ENCODE peak calls at places on chromosomes 12 and 14, in six cellular contexts. One of them, this sample, is unnamed. For H3K4me1, the result is how much of the 10 kb centered on the place peaks cover.

GRCh38 chr14:33714527-33715222 is 236.2 kb downstream of the EGLN3 start:
- DNase-seq in tibial nerve: no peak
- DNase-seq in A549: no peak
- DNase-seq in suprapubic skin: no peak
- DNase-seq in H1: no peak
- DNase-seq in upper lobe of left lung: no peak
- DNase-seq in this sample: no peak

GRCh38 chr12:51434305-51434704 is 9.7 kb downstream of the SLC4A8 start:
- DNase-seq in tibial nerve: no peak
- DNase-seq in A549: no peak
- DNase-seq in suprapubic skin: no peak
- DNase-seq in H1: no peak
- DNase-seq in upper lobe of left lung: no peak
- DNase-seq in this sample: no peak

GRCh38 chr12:388547-389137 is 478 bp downstream of the KDM5A start:
- DNase-seq in tibial nerve: no peak
- DNase-seq in A549: peak
- DNase-seq in suprapubic skin: no peak
- DNase-seq in H1: no peak
- DNase-seq in upper lobe of left lung: no peak
- DNase-seq in this sample: no peak

GRCh38 chr12:28568083-28568482 is 377.8 kb downstream of the CCDC91 start:
- DNase-seq in tibial nerve: no peak
- DNase-seq in A549: peak
- DNase-seq in suprapubic skin: no peak
- DNase-seq in H1: no peak
- DNase-seq in upper lobe of left lung: no peak
- DNase-seq in this sample: no peak

GRCh38 chr14:76884853-76885276 is 58.7 kb downstream of the LRRC74A start:
- DNase-seq in tibial nerve: no peak
- DNase-seq in A549: no peak
- DNase-seq in suprapubic skin: no peak
- DNase-seq in H1: no peak
- DNase-seq in upper lobe of left lung: peak
- DNase-seq in this sample: no peak

GRCh38 chr14:77039285-77040058 is 11.0 kb upstream of the IRF2BPL start:
- DNase-seq in tibial nerve: no peak
- DNase-seq in A549: no peak
- DNase-seq in suprapubic skin: no peak
- DNase-seq in H1: no peak
- DNase-seq in upper lobe of left lung: no peak
- DNase-seq in this sample: no peak

GRCh38 chr12:1633459-1633858 is 4.4 kb downstream of the WNT5B start:
- DNase-seq in tibial nerve: no peak
- DNase-seq in A549: no peak
- DNase-seq in suprapubic skin: no peak
- DNase-seq in H1: no peak
- DNase-seq in upper lobe of left lung: no peak
- DNase-seq in this sample: no peak

GRCh38 chr14:99185436-99186068 is 86.4 kb downstream of the BCL11B start:
- DNase-seq in tibial nerve: no peak
- DNase-seq in A549: no peak
- DNase-seq in suprapubic skin: no peak
- DNase-seq in H1: no peak
- DNase-seq in upper lobe of left lung: no peak
- DNase-seq in this sample: no peak

GRCh38 chr12:116698131-116698495 is 39.8 kb downstream of the SPRING1 start:
- DNase-seq in tibial nerve: no peak
- DNase-seq in A549: no peak
- DNase-seq in suprapubic skin: no peak
- DNase-seq in H1: no peak
- DNase-seq in upper lobe of left lung: no peak
- DNase-seq in this sample: no peak

GRCh38 chr14:37870947-37871346 is 275.5 kb downstream of the TTC6 start:
- DNase-seq in tibial nerve: no peak
- DNase-seq in A549: no peak
- DNase-seq in suprapubic skin: no peak
- DNase-seq in H1: no peak
- DNase-seq in upper lobe of left lung: no peak
- DNase-seq in this sample: no peak

GRCh38 chr12:75725505-75726120 is 214.2 kb upstream of the KRR1 start:
- DNase-seq in tibial nerve: no peak
- DNase-seq in A549: peak
- DNase-seq in suprapubic skin: no peak
- DNase-seq in H1: no peak
- DNase-seq in upper lobe of left lung: no peak
- DNase-seq in this sample: no peak

GRCh38 chr12:66241061-66242043 is 52.3 kb downstream of the IRAK3 start:
- DNase-seq in tibial nerve: no peak
- DNase-seq in A549: no peak
- DNase-seq in suprapubic skin: no peak
- DNase-seq in H1: no peak
- DNase-seq in upper lobe of left lung: no peak
- DNase-seq in this sample: no peak

GRCh38 chr12:131723532-131723931 is 12.6 kb downstream of the SFSWAP start:
- DNase-seq in tibial nerve: no peak
- DNase-seq in A549: no peak
- DNase-seq in suprapubic skin: no peak
- DNase-seq in H1: peak
- DNase-seq in upper lobe of left lung: no peak
- DNase-seq in this sample: no peak

GRCh38 chr12:96670334-96670899 is 181.0 kb downstream of the CFAP54 start:
- DNase-seq in tibial nerve: no peak
- DNase-seq in A549: no peak
- DNase-seq in suprapubic skin: no peak
- DNase-seq in H1: no peak
- DNase-seq in upper lobe of left lung: no peak
- DNase-seq in this sample: no peak

GRCh38 chr14:21614245-21614644 is 20.5 kb downstream of the OR10G2 start:
- DNase-seq in tibial nerve: no peak
- DNase-seq in A549: no peak
- DNase-seq in suprapubic skin: no peak
- DNase-seq in H1: no peak
- DNase-seq in upper lobe of left lung: no peak
- DNase-seq in this sample: no peak

GRCh38 chr12:92927055-92927435 is 2.0 kb downstream of the EEA1 start:
- DNase-seq in tibial nerve: no peak
- DNase-seq in A549: no peak
- DNase-seq in suprapubic skin: no peak
- DNase-seq in H1: no peak
- DNase-seq in upper lobe of left lung: peak
- DNase-seq in this sample: no peak

GRCh38 chr12:102528111-102528510 is 47.7 kb upstream of the IGF1 start:
- DNase-seq in tibial nerve: no peak
- DNase-seq in A549: no peak
- DNase-seq in suprapubic skin: no peak
- DNase-seq in H1: no peak
- DNase-seq in upper lobe of left lung: no peak
- DNase-seq in this sample: no peak

GRCh38 chr12:21252070-21252469 is 82.6 kb downstream of the SLCO1A2 start:
- DNase-seq in tibial nerve: no peak
- DNase-seq in A549: no peak
- DNase-seq in suprapubic skin: no peak
- DNase-seq in H1: no peak
- DNase-seq in upper lobe of left lung: no peak
- DNase-seq in this sample: no peak

GRCh38 chr14:59189281-59189821 is 884 bp downstream of the DAAM1 start:
- DNase-seq in tibial nerve: no peak
- DNase-seq in A549: peak
- DNase-seq in suprapubic skin: peak
- DNase-seq in H1: no peak
- DNase-seq in upper lobe of left lung: no peak
- DNase-seq in this sample: no peak

GRCh38 chr14:93231129-93231979 is 24.3 kb downstream of the UBR7 start:
- DNase-seq in tibial nerve: no peak
- DNase-seq in A549: peak
- DNase-seq in suprapubic skin: no peak
- DNase-seq in H1: no peak
- DNase-seq in upper lobe of left lung: no peak
- DNase-seq in this sample: peak

GRCh38 chr12:57342207-57342691 is 88.6 kb downstream of the R3HDM2 start:
- DNase-seq in tibial nerve: no peak
- DNase-seq in A549: peak
- DNase-seq in suprapubic skin: no peak
- DNase-seq in H1: peak
- DNase-seq in upper lobe of left lung: peak
- DNase-seq in this sample: peak

GRCh38 chr14:94390372-94391086 is 2.1 kb upstream of the SERPINA1 start:
- DNase-seq in tibial nerve: no peak
- DNase-seq in A549: no peak
- DNase-seq in suprapubic skin: no peak
- DNase-seq in H1: no peak
- DNase-seq in upper lobe of left lung: peak
- DNase-seq in this sample: no peak

GRCh38 chr12:50314629-50315312 is 31.5 kb upstream of the LIMA1 start:
- DNase-seq in tibial nerve: no peak
- DNase-seq in A549: peak
- DNase-seq in suprapubic skin: no peak
- DNase-seq in H1: no peak
- DNase-seq in upper lobe of left lung: no peak
- DNase-seq in this sample: no peak

GRCh38 chr14:61749264-61749663 is 13.0 kb upstream of the SNAPC1 start:
- DNase-seq in tibial nerve: no peak
- DNase-seq in A549: no peak
- DNase-seq in suprapubic skin: no peak
- DNase-seq in H1: no peak
- DNase-seq in upper lobe of left lung: no peak
- DNase-seq in this sample: no peak
- H3K4me1 ChIP-seq in tibial nerve: under half
- H3K4me1 ChIP-seq in A549: half or more
- H3K4me1 ChIP-seq in suprapubic skin: under half
- H3K4me1 ChIP-seq in H1: under half
- H3K4me1 ChIP-seq in upper lobe of left lung: under half
- H3K4me1 ChIP-seq in this sample: under half

DNA sequence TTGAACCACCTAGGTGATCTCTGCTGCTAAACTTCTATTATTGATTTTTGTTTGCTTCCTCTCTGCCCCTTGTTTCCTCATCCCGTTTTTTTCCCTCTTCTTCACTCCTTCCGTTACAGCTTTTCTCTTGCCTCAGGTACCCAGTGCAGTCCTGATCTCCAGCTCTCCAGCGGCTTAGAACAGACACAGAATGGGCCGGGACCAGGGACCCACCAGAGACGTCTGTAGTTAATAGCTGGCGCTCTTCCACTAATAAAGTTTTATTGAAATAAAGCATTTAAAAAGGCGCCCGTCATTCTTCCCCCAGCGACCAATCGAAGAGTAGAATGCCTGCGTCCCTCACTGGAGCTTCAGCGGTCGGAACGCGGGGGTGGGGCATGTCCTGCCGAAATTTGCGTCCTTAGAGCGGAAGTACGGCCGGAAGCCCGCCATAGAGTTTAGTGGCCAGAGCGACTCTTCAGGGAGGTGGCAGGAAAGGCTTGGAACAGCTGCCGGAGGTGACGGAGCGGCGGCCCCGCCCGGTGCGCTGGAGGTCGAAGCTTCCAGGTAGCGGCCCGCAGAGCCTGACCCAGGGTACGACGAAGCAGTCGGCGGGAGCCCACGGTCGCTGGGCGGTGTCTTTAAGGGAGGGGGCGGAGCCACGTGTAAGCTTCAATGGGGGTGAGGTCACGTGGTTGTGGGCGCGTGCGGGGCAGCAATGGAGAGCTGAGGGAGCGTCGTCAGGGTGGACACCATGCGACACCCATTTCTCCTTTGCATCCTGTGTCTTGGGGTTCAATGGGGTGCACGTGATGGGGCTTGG is at the start of gene COPS7A:
- DNase-seq in tibial nerve: peak
- DNase-seq in A549: peak
- DNase-seq in suprapubic skin: peak
- DNase-seq in H1: peak
- DNase-seq in upper lobe of left lung: peak
- DNase-seq in this sample: peak
- TF ChIP-seq EP300 in tibial nerve: peak
- TF ChIP-seq EP300 in A549: no peak
- TF ChIP-seq EP300 in suprapubic skin: no peak
- TF ChIP-seq EP300 in H1: peak
- TF ChIP-seq EP300 in upper lobe of left lung: no peak
- TF ChIP-seq EP300 in this sample: peak

DNA sequence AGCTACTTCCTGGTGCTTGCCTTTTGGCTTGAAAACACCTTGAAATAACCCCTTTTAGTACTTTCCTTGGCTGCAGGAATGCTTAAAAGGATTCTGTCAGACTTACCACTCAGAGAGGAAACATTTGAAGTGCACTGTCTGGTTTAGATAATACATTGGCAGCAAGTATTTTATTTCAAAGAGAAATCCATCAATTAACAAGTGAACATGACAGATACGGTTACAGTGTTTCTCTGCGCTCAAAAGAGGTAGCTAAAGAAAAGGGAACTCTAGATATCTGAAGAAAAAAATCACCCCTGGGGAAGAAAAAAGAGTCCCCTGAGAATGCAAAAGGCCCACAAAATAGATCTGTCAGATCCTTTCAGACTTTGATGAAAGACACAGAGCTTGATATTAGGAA is 421.9 kb downstream of the LRFN5 start:
- DNase-seq in tibial nerve: no peak
- DNase-seq in A549: no peak
- DNase-seq in suprapubic skin: no peak
- DNase-seq in H1: no peak
- DNase-seq in upper lobe of left lung: no peak
- DNase-seq in this sample: no peak
- H3K4me3 ChIP-seq in tibial nerve: no peak
- H3K4me3 ChIP-seq in A549: no peak
- H3K4me3 ChIP-seq in suprapubic skin: no peak
- H3K4me3 ChIP-seq in H1: no peak
- H3K4me3 ChIP-seq in upper lobe of left lung: no peak
- H3K4me3 ChIP-seq in this sample: no peak

DNA sequence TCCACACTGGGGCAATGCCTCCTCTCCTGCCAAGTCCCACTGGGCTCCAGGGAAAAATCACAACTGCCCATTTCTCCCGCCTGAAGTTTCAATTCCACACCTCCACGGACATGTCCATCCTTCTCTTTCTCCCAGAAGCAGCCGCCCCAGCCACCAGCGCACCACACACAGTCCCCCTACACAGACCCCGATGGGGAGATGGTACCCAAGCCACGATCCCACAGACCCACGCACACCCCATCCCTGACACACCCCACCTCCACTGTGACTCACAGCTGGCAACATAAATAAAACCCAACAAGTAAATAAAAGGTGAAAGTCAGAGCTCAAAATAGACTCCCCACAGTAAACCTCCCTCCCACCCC is 2.6 kb downstream of the MSI1 start:
- DNase-seq in tibial nerve: no peak
- DNase-seq in A549: no peak
- DNase-seq in suprapubic skin: no peak
- DNase-seq in H1: no peak
- DNase-seq in upper lobe of left lung: no peak
- DNase-seq in this sample: no peak
- H3K4me1 ChIP-seq in tibial nerve: under half
- H3K4me1 ChIP-seq in A549: under half
- H3K4me1 ChIP-seq in suprapubic skin: under half
- H3K4me1 ChIP-seq in H1: under half
- H3K4me1 ChIP-seq in upper lobe of left lung: under half
- H3K4me1 ChIP-seq in this sample: under half

This sample was measured in ovary.